ENCODE peak calls at places on chromosomes 4 and X, in four cellular contexts. L is NCI-H774, S is glomerular endothelial cell, K is HEK293T. J is an unnamed sample.

GRCh38 chr4:1316537-1317168 is 27.0 kb downstream of the MAEA start:
- DNase-seq in L (no peak), K (no peak), S (no peak), J (no peak)

GRCh38 chr4:105637409-105638258 is 70.9 kb downstream of the INTS12 start:
- DNase-seq in L (peak; percentile 11), S (no peak), K (peak; percentile 20), J (peak; percentile 44)

GRCh38 chr4:52552778-52553177 is 106.3 kb downstream of the USP46 start:
- DNase-seq in S (no peak), L (no peak), K (peak; percentile 7), J (no peak)

GRCh38 chr4:81042578-81043365 is 12.3 kb downstream of the BMP3 start:
- DNase-seq in L (no peak), S (no peak), K (no peak), J (no peak)

GRCh38 chrX:78075787-78076389 is 28.2 kb upstream of the PGK1 start:
- DNase-seq in K (no peak), L (no peak), S (no peak), J (no peak)

GRCh38 chr4:20403317-20403716 is 151.6 kb downstream of the SLIT2 start:
- DNase-seq in L (no peak), S (no peak), K (no peak), J (no peak)

GRCh38 chr4:16106956-16107355 is 23.1 kb upstream of the PROM1 start:
- DNase-seq in L (no peak), K (no peak), S (no peak), J (no peak)

GRCh38 chr4:60506061-60506460 is 694.1 kb upstream of the ADGRL3 start:
- DNase-seq in S (no peak), L (no peak), K (no peak), J (no peak)

GRCh38 chrX:95056901-95057300 is 1382.9 kb downstream of the FAM133A start:
- DNase-seq in S (no peak), K (no peak), L (no peak), J (peak; percentile 9)

GRCh38 chr4:124753941-124754581 is 41.5 kb upstream of the ANKRD50 start:
- DNase-seq in K (no peak), L (peak; percentile 70), S (no peak), J (peak; percentile 37)

GRCh38 chr4:140681201-140681600 is 75.0 kb downstream of the TBC1D9 start:
- DNase-seq in K (no peak), L (no peak), S (no peak), J (no peak)

GRCh38 chr4:186723207-186724047 is at the start of gene FAT1:
- DNase-seq in S (no peak), K (peak; percentile 50), L (peak; percentile 53), J (peak; percentile 86)

GRCh38 chrX:105695451-105695850 is 126.9 kb upstream of the NRK start:
- DNase-seq in L (no peak), K (no peak), S (no peak), J (peak; percentile 57)

GRCh38 chr4:7124643-7125442 is 57.0 kb upstream of the GRPEL1 start:
- DNase-seq in S (no peak), L (no peak), K (no peak), J (peak; percentile 97)

GRCh38 chr4:4398430-4398829 is 11.5 kb downstream of the NSG1 start:
- DNase-seq in K (no peak), L (no peak), S (no peak), J (no peak)

GRCh38 chrX:107823456-107823855 is 2.2 kb upstream of the MID2 start:
- DNase-seq in S (no peak), K (no peak), L (no peak), J (peak; percentile 91)

GRCh38 chr4:52572936-52573485 is 86.1 kb downstream of the USP46 start:
- DNase-seq in K (no peak), L (no peak), S (no peak), J (peak; percentile 70)

GRCh38 chr4:99574530-99575314 is at the start of gene MTTP:
- DNase-seq in K (no peak), L (no peak), S (no peak), J (no peak)

GRCh38 chr4:13984996-13985780 is 357.7 kb upstream of the BOD1L1 start:
- DNase-seq in S (no peak), L (no peak), K (no peak), J (peak; percentile 92)

GRCh38 chr4:83282049-83282535 is 2.5 kb downstream of the COQ2 start:
- DNase-seq in L (no peak), S (no peak), K (peak; percentile 33), J (peak; percentile 78)